ENCODE peak calls at places on chromosome 4, in five cellular contexts. A is uterus, C is cardiac muscle cell, L is fibroblast of lung, B is fibroblast of mammary gland. I is an unnamed sample.
A peak's percentile ranks its signal among the peaks of the same experiment; 100 is the strongest.

GRCh38 chr4:105267280-105267679 is 120.6 kb downstream of the TET2 start:
- DNase-seq in A (no peak), C (no peak), L (no peak), B (no peak), I (no peak)

GRCh38 chr4:153611679-153612078 is 72.4 kb upstream of the TLR2 start:
- DNase-seq in A (no peak), C (peak; percentile 49), L (peak; percentile 54), B (peak; percentile 32), I (peak; percentile 53)

GRCh38 chr4:98430708-98431403 is 169.7 kb downstream of the RAP1GDS1 start:
- DNase-seq in A (no peak), C (peak; percentile 37), L (peak; percentile 98), B (peak; percentile 87), I (peak; percentile 89)

GRCh38 chr4:5134620-5135019 is 83.3 kb downstream of the STK32B start:
- DNase-seq in A (no peak), C (no peak), L (no peak), B (no peak), I (no peak)

GRCh38 chr4:112142152-112142551 is 3.1 kb upstream of the FAM241A start:
- DNase-seq in A (no peak), C (peak; percentile 46), L (no peak), B (no peak), I (no peak)

GRCh38 chr4:1808396-1808795 is 15.3 kb downstream of the FGFR3 start:
- DNase-seq in A (no peak), C (no peak), L (no peak), B (no peak), I (no peak)

GRCh38 chr4:5660185-5660584 is 48.2 kb downstream of the EVC2 start:
- DNase-seq in A (no peak), C (no peak), L (peak; percentile 24), B (peak; percentile 32), I (peak; percentile 48)

GRCh38 chr4:151226004-151226932 is 50.7 kb upstream of the PRSS48 start:
- DNase-seq in A (no peak), C (peak; percentile 89), L (peak; percentile 91), B (peak; percentile 91), I (peak; percentile 89)

GRCh38 chr4:28225005-28225404 is 1364.4 kb downstream of the STIM2 start:
- DNase-seq in A (no peak), C (peak; percentile 50), L (peak; percentile 27), B (peak; percentile 61), I (no peak)

GRCh38 chr4:99635601-99636000 is 22.0 kb downstream of the C4orf54 start:
- DNase-seq in A (no peak), C (no peak), L (no peak), B (peak; percentile 41), I (no peak)

GRCh38 chr4:108168672-108169562 is at the start of gene LEF1:
- DNase-seq in A (no peak), C (peak; percentile 42), L (peak; percentile 49), B (peak; percentile 24), I (peak; percentile 69)

GRCh38 chr4:51885371-51885770 is 42.4 kb downstream of the DCUN1D4 start:
- DNase-seq in A (no peak), C (peak; percentile 44), L (peak; percentile 32), B (peak; percentile 28), I (peak; percentile 45)

GRCh38 chr4:92791876-92792490 is 488.2 kb downstream of the GRID2 start:
- DNase-seq in A (no peak), C (no peak), L (no peak), B (no peak), I (no peak)

GRCh38 chr4:3722446-3723231 is 43.5 kb upstream of the ADRA2C start:
- DNase-seq in A (no peak), C (no peak), L (no peak), B (no peak), I (no peak)

GRCh38 chr4:185656467-185656890 is 121.2 kb upstream of the PDLIM3 start:
- DNase-seq in A (no peak), C (peak; percentile 75), L (peak; percentile 63), B (peak; percentile 39), I (no peak)

GRCh38 chr4:128847074-128847724 is 37.7 kb downstream of the JADE1 start:
- DNase-seq in A (no peak), C (peak; percentile 27), L (no peak), B (peak; percentile 38), I (no peak)

GRCh38 chr4:141711211-141711610 is 74.8 kb downstream of the IL15 start:
- DNase-seq in A (no peak), C (peak; percentile 62), L (peak; percentile 30), B (peak; percentile 54), I (peak; percentile 73)

GRCh38 chr4:81757706-81758105 is 286.0 kb upstream of the RASGEF1B start:
- DNase-seq in A (no peak), C (peak; percentile 54), L (no peak), B (no peak), I (no peak)

GRCh38 chr4:154004028-154004427 is 215.1 kb upstream of the SFRP2 start:
- DNase-seq in A (no peak), C (no peak), L (peak; percentile 37), B (peak; percentile 77), I (peak; percentile 40)

GRCh38 chr4:182555997-182556418 is 312.8 kb downstream of the TENM3 start:
- DNase-seq in A (peak; percentile 18), C (peak; percentile 80), L (peak; percentile 92), B (peak; percentile 73), I (peak; percentile 25)

GRCh38 chr4:151806511-151806927 is 45.7 kb upstream of the GATB start:
- DNase-seq in A (no peak), C (peak; percentile 54), L (peak; percentile 87), B (peak; percentile 79), I (peak; percentile 87)

GRCh38 chr4:87090305-87090704 is 130.1 kb downstream of the KLHL8 start:
- DNase-seq in A (no peak), C (no peak), L (no peak), B (no peak), I (no peak)

GRCh38 chr4:6225469-6225868 is 25.1 kb upstream of the JAKMIP1 start:
- DNase-seq in A (no peak), C (peak; percentile 32), L (peak; percentile 9), B (peak; percentile 14), I (peak; percentile 41)

GRCh38 chr4:139587452-139587851 is 31.4 kb upstream of the SETD7 start:
- DNase-seq in A (no peak), C (peak; percentile 35), L (no peak), B (peak; percentile 34), I (no peak)
- H3K4me3 ChIP-seq in A (no peak overlapping the region), C (no peak overlapping the region), L (no peak overlapping the region), B (no peak overlapping the region), I (no peak overlapping the region)

GRCh38 chr4:95156452-95156765 is 392.4 kb downstream of the UNC5C start:
- DNase-seq in A (no peak), C (no peak), L (no peak), B (no peak), I (no peak)

GRCh38 chr4:95153182-95153581 is 395.4 kb downstream of the BMPR1B start:
- DNase-seq in A (no peak), C (peak; percentile 30), L (no peak), B (no peak), I (no peak)

GRCh38 chr4:95158626-95159025 is 390.1 kb downstream of the UNC5C start:
- DNase-seq in A (no peak), C (no peak), L (no peak), B (no peak), I (no peak)

GRCh38 chr4:95158045-95158444 is 390.7 kb downstream of the UNC5C start:
- DNase-seq in A (no peak), C (no peak), L (no peak), B (no peak), I (no peak)

DNA sequence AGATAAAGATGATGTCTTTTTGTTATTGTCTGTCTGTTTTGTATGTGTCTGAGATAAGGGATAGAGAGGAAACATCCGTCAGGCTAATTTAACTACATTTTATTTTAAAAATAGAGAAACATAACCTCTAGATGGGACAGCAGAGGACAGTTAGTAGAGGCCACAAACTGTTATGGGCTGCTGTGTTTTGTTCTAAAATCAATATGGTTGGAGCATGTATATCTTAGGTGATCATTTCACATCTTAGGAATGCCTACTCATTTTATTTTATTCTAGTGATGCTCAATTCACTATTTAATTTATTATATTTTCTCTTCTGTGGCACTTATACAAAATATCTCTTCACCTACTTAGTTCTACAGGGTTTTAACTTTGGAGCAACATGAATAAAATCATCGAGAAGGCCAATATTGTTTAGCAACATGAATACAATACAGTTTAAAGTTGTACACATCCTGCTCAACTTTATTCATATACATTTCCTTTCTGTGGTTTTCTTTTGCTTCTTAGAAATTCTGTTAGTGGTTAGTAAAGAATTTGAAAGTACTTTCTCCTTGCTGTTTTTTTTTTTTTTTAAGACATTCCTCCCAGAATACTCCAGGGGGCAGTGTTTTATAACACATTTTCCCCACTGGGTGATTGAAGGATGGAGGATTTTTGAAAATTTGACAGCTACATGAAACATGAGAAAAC is 392.9 kb downstream of the UNC5C start:
- DNase-seq in A (no peak), C (peak; percentile 69), L (peak; percentile 60), B (peak; percentile 53), I (no peak)
- TF ChIP-seq CTCF in A (peak; percentile 30), C (peak; percentile 72), L (peak; percentile 56), B (peak; percentile 62), I (peak; percentile 72)

GRCh38 chr4:37450309-37450708 is 205.8 kb downstream of the NWD2 start:
- DNase-seq in A (no peak), C (no peak), L (no peak), B (no peak), I (no peak)

GRCh38 chr4:37451646-37452045 is 207.1 kb downstream of the NWD2 start:
- DNase-seq in A (no peak), C (no peak), L (no peak), B (no peak), I (no peak)

GRCh38 chr4:37453361-37454262 is 209.1 kb downstream of the NWD2 start:
- DNase-seq in A (peak; percentile 45), C (peak; percentile 46), L (peak; percentile 32), B (no peak), I (peak; percentile 3)

GRCh38 chr4:37453004-37453360 is 208.4 kb downstream of the NWD2 start:
- DNase-seq in A (peak; percentile 75), C (peak; percentile 78), L (peak; percentile 70), B (peak; percentile 67), I (peak; percentile 32)

DNA sequence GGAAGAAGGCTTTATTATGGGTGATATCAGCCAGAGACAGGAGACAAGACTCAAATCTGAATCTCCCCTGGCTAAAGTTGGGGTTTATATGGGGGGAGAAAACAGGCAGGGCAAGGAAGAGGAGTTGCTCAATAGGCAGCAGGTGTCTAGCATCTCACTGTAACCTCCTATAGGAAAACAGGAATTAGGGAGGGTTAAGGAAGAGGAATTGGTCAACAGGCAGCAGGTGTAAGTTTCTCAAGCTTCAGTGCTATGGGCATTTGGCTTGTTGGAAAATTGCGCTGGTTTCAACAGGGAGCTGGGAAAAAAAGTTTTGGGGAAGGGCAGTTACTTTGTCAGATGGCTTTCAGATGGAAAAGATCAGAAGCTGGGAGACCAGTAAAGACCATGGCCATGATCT is 206.4 kb downstream of the NWD2 start:
- DNase-seq in A (no peak), C (no peak), L (no peak), B (no peak), I (no peak)
- H3K4me3 ChIP-seq in A (no peak overlapping the region), C (no peak overlapping the region), L (no peak overlapping the region), B (no peak overlapping the region), I (no peak overlapping the region)

DNA sequence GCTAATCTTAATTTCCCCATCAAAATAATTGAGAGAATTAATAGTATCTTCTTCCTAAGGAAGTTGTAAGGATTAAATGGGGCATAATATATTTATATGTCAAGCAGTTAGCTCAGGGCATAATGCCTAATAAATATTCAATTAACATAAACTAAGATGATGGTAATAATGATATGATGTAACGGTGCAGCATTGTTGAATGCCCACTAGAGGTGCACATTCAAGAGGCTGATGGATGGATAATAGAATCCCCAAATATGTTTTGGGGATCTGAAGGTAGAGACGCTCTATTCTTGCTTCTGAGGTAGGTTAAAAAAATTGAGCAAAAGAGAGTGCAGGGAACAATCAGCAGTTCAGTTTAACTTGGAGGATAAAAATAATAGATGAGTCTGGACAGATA is 37.1 kb downstream of the ATOH1 start:
- DNase-seq in A (no peak), C (no peak), L (no peak), B (no peak), I (no peak)
- TF ChIP-seq CTCF in A (no peak), C (no peak), L (peak; percentile 6), B (no peak), I (no peak)

I was measured in foreskin fibroblast.